ENCODE peak calls at places on chromosomes 13 and 19, in four cellular contexts. One of them, this sample, is unnamed.

GRCh38 chr13:109869312-109870237 is 83.2 kb upstream of the IRS2 start:
- DNase-seq in GM13976: no peak
- DNase-seq in tibial artery: peak
- DNase-seq in CD4-positive, alpha-beta T cell: peak
- DNase-seq in this sample: peak

GRCh38 chr13:98315466-98315865 is 138.4 kb upstream of the RNF113B start:
- DNase-seq in GM13976: no peak
- DNase-seq in tibial artery: no peak
- DNase-seq in CD4-positive, alpha-beta T cell: no peak
- DNase-seq in this sample: no peak

GRCh38 chr19:1042689-1043511 is 3.0 kb downstream of the ABCA7 start:
- DNase-seq in GM13976: no peak
- DNase-seq in tibial artery: no peak
- DNase-seq in CD4-positive, alpha-beta T cell: no peak
- DNase-seq in this sample: no peak

GRCh38 chr19:18712981-18713380 is 29.5 kb downstream of the CRTC1 start:
- DNase-seq in GM13976: no peak
- DNase-seq in tibial artery: no peak
- DNase-seq in CD4-positive, alpha-beta T cell: no peak
- DNase-seq in this sample: no peak

GRCh38 chr19:7772752-7773291 is 9.8 kb downstream of the CLEC4M start:
- DNase-seq in GM13976: peak
- DNase-seq in tibial artery: no peak
- DNase-seq in CD4-positive, alpha-beta T cell: no peak
- DNase-seq in this sample: no peak

GRCh38 chr13:69363360-69363759 is 744.3 kb upstream of the ATXN8OS start:
- DNase-seq in GM13976: no peak
- DNase-seq in tibial artery: no peak
- DNase-seq in CD4-positive, alpha-beta T cell: no peak
- DNase-seq in this sample: no peak

GRCh38 chr13:65855276-65855675 is 1374.9 kb downstream of the PCDH9 start:
- DNase-seq in GM13976: no peak
- DNase-seq in tibial artery: no peak
- DNase-seq in CD4-positive, alpha-beta T cell: no peak
- DNase-seq in this sample: no peak

GRCh38 chr19:38769635-38770211 is 3.6 kb downstream of the LGALS7 start:
- DNase-seq in GM13976: peak
- DNase-seq in tibial artery: peak
- DNase-seq in CD4-positive, alpha-beta T cell: peak
- DNase-seq in this sample: no peak

GRCh38 chr13:64074989-64075474 is 2659.4 kb upstream of the PCDH20 start:
- DNase-seq in GM13976: no peak
- DNase-seq in tibial artery: peak
- DNase-seq in CD4-positive, alpha-beta T cell: no peak
- DNase-seq in this sample: no peak

GRCh38 chr13:27339299-27339698 is 68.7 kb downstream of the RASL11A start:
- DNase-seq in GM13976: peak
- DNase-seq in tibial artery: peak
- DNase-seq in CD4-positive, alpha-beta T cell: peak
- DNase-seq in this sample: no peak
- TF ChIP-seq CTCF in GM13976: peak
- TF ChIP-seq CTCF in tibial artery: peak
- TF ChIP-seq CTCF in CD4-positive, alpha-beta T cell: peak
- TF ChIP-seq CTCF in this sample: peak

GRCh38 chr19:5308471-5309437 is 31.9 kb downstream of the PTPRS start:
- DNase-seq in GM13976: no peak
- DNase-seq in tibial artery: peak
- DNase-seq in CD4-positive, alpha-beta T cell: no peak
- DNase-seq in this sample: no peak
- TF ChIP-seq CTCF in GM13976: no peak
- TF ChIP-seq CTCF in tibial artery: no peak
- TF ChIP-seq CTCF in CD4-positive, alpha-beta T cell: no peak
- TF ChIP-seq CTCF in this sample: no peak

DNA sequence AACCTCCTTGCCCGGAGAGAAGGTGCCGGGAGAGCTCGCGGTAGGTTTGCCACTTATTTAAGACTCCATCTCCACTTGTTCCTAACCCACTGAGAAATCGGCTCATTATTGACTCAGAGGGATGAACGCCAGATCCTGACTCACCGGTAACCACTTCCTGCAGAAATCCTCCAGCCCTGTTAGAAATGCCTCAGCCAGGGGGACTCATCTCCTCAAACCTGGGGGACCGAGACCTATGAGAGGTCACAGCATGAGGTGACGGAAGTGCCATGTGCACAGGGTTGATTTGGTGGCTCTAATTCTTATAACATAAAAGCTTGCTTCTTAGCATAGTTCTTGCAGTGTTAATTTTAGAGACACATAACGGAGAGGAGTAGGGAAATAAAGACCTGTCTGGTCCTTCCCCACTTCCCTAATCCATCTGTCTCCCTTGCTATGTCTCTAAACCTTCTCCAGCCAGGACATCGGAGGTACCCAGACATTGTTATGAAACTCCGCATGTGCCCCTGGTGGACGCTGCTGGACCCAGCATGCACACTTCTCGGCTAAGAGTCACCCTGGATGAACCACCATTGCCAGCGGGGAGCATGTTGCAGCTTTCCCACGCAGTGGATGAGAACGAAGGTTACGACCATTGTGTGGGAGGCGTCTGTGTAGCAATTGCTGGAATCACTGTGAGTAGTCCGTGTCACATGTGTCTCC is 158.9 kb downstream of the EFNB2 start:
- DNase-seq in GM13976: no peak
- DNase-seq in tibial artery: no peak
- DNase-seq in CD4-positive, alpha-beta T cell: no peak
- DNase-seq in this sample: peak
- TF ChIP-seq CTCF in GM13976: no peak
- TF ChIP-seq CTCF in tibial artery: no peak
- TF ChIP-seq CTCF in CD4-positive, alpha-beta T cell: no peak
- TF ChIP-seq CTCF in this sample: no peak

GRCh38 chr13:26760835-26761582 is 423 bp upstream of the GPR12 start:
- DNase-seq in GM13976: peak
- DNase-seq in tibial artery: no peak
- DNase-seq in CD4-positive, alpha-beta T cell: no peak
- DNase-seq in this sample: no peak

GRCh38 chr13:26758496-26759155 is 2.0 kb downstream of the GPR12 start:
- DNase-seq in GM13976: no peak
- DNase-seq in tibial artery: no peak
- DNase-seq in CD4-positive, alpha-beta T cell: no peak
- DNase-seq in this sample: no peak

GRCh38 chr13:26759156-26759906 is 1.3 kb downstream of the GPR12 start:
- DNase-seq in GM13976: no peak
- DNase-seq in tibial artery: no peak
- DNase-seq in CD4-positive, alpha-beta T cell: no peak
- DNase-seq in this sample: no peak

DNA sequence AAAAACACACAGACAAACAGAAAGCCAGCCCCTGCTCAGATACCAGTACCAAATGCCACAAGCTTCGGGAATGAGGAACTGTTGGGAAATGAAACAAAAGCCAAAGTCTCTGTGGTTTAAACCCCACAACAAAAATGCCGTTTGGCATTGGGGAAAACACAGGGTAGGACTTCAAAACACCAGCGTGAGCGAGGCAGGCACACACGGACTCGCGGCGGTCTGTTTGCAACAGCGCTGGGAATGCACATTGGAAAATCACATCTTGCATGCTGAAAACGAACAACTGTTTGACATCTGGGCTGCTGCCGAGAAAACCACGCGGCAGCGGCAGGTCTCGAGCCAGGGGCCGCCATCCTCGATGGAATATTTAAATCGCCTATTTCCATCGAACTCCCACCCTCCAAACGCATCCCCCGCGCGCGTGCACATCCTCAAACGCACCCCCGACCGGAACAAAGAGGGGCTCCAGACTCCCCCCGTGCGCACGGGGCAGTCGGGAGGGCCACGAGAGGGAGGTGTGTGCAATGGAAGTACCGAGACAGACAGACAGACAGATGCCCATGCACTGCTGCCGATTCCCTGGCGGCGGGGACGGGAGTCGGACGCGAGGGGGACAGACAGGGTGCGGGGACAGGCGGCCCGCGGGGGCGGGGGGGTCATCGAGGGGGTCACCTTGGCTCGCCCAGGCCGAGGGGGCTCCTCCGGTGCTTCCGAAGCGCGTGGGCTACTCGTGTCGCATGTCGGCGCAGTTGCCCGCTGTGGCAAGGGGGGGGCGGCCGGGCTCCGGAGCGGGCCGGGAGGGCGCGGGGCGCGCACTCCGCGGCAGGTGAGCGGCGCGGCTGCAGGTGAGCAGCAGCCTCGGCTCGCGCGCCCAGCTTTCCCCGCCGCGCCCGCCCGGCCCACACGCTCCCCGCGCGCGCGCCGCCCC is at the start of gene GPR12:
- DNase-seq in GM13976: no peak
- DNase-seq in tibial artery: no peak
- DNase-seq in CD4-positive, alpha-beta T cell: no peak
- DNase-seq in this sample: no peak
- TF ChIP-seq CTCF in GM13976: no peak
- TF ChIP-seq CTCF in tibial artery: no peak
- TF ChIP-seq CTCF in CD4-positive, alpha-beta T cell: no peak
- TF ChIP-seq CTCF in this sample: no peak